ENCODE peak calls at places on chromosomes 3 and 15, in six cellular contexts. One of them, this sample, is unnamed.

GRCh38 chr3:42256135-42256819 is 9.7 kb downstream of the CCK start:
- DNase-seq in WTC11: no peak
- DNase-seq in GM20000: no peak
- DNase-seq in psoas muscle: no peak
- DNase-seq in osteoblast: no peak
- DNase-seq in spleen: no peak
- DNase-seq in this sample: peak; percentile 45

GRCh38 chr15:29835301-29835700 is 13.0 kb upstream of the TJP1 start:
- DNase-seq in GM20000: no peak
- DNase-seq in WTC11: no peak
- DNase-seq in spleen: no peak
- DNase-seq in psoas muscle: no peak
- DNase-seq in osteoblast: no peak
- DNase-seq in this sample: peak; percentile 83

GRCh38 chr15:95347846-95348245 is 982.7 kb upstream of the NR2F2 start:
- DNase-seq in psoas muscle: no peak
- DNase-seq in WTC11: no peak
- DNase-seq in osteoblast: no peak
- DNase-seq in spleen: no peak
- DNase-seq in GM20000: no peak
- DNase-seq in this sample: no peak

GRCh38 chr15:89325039-89325803 is 9.4 kb downstream of the POLG start:
- DNase-seq in osteoblast: no peak
- DNase-seq in GM20000: no peak
- DNase-seq in spleen: no peak
- DNase-seq in WTC11: no peak
- DNase-seq in psoas muscle: no peak
- DNase-seq in this sample: no peak

GRCh38 chr15:37764733-37765191 is 169.7 kb upstream of the TMCO5A start:
- DNase-seq in osteoblast: peak; percentile 31
- DNase-seq in spleen: no peak
- DNase-seq in WTC11: peak; percentile 25
- DNase-seq in psoas muscle: no peak
- DNase-seq in GM20000: peak; percentile 12
- DNase-seq in this sample: peak; percentile 83

GRCh38 chr15:75455982-75456531 is 4.6 kb upstream of the SIN3A start:
- DNase-seq in GM20000: peak; percentile 55
- DNase-seq in spleen: no peak
- DNase-seq in psoas muscle: no peak
- DNase-seq in osteoblast: peak; percentile 84
- DNase-seq in WTC11: no peak
- DNase-seq in this sample: peak; percentile 59

GRCh38 chr3:114848643-114849350 is 298.3 kb downstream of the ZBTB20 start:
- DNase-seq in osteoblast: no peak
- DNase-seq in WTC11: no peak
- DNase-seq in spleen: no peak
- DNase-seq in psoas muscle: no peak
- DNase-seq in GM20000: no peak
- DNase-seq in this sample: no peak

GRCh38 chr15:98127612-98128011 is 167.1 kb downstream of the ARRDC4 start:
- DNase-seq in osteoblast: no peak
- DNase-seq in spleen: no peak
- DNase-seq in GM20000: no peak
- DNase-seq in WTC11: no peak
- DNase-seq in psoas muscle: no peak
- DNase-seq in this sample: no peak

GRCh38 chr3:18389108-18389733 is 35.9 kb downstream of the SATB1 start:
- DNase-seq in WTC11: no peak
- DNase-seq in psoas muscle: no peak
- DNase-seq in GM20000: peak; percentile 2
- DNase-seq in osteoblast: no peak
- DNase-seq in spleen: no peak
- DNase-seq in this sample: peak; percentile 35

GRCh38 chr3:149657796-149658443 is at the start of gene WWTR1:
- DNase-seq in GM20000: peak; percentile 91
- DNase-seq in spleen: peak; percentile 89
- DNase-seq in psoas muscle: peak; percentile 91
- DNase-seq in osteoblast: peak; percentile 94
- DNase-seq in WTC11: peak; percentile 96
- DNase-seq in this sample: peak; percentile 94

GRCh38 chr3:120172070-120172469 is 77.8 kb upstream of the GSK3B start:
- DNase-seq in psoas muscle: peak; percentile 33
- DNase-seq in WTC11: no peak
- DNase-seq in spleen: no peak
- DNase-seq in osteoblast: peak; percentile 58
- DNase-seq in GM20000: no peak
- DNase-seq in this sample: peak; percentile 92

GRCh38 chr3:24367216-24367615 is 127.4 kb downstream of the THRB start:
- DNase-seq in spleen: no peak
- DNase-seq in psoas muscle: no peak
- DNase-seq in osteoblast: no peak
- DNase-seq in WTC11: no peak
- DNase-seq in GM20000: no peak
- DNase-seq in this sample: no peak

GRCh38 chr15:93894438-93894837 is 336.9 kb upstream of the MCTP2 start:
- DNase-seq in GM20000: no peak
- DNase-seq in spleen: no peak
- DNase-seq in psoas muscle: no peak
- DNase-seq in osteoblast: no peak
- DNase-seq in WTC11: no peak
- DNase-seq in this sample: no peak

GRCh38 chr15:80929225-80929624 is 60.4 kb downstream of the MESD start:
- DNase-seq in WTC11: no peak
- DNase-seq in spleen: peak; percentile 2
- DNase-seq in psoas muscle: no peak
- DNase-seq in osteoblast: peak; percentile 95
- DNase-seq in GM20000: no peak
- DNase-seq in this sample: peak; percentile 60

GRCh38 chr3:23217872-23218554 is 14.9 kb downstream of the UBE2E2 start:
- DNase-seq in GM20000: no peak
- DNase-seq in WTC11: no peak
- DNase-seq in spleen: no peak
- DNase-seq in osteoblast: no peak
- DNase-seq in psoas muscle: no peak
- DNase-seq in this sample: no peak

GRCh38 chr15:101017935-101018849 is 99.0 kb downstream of the LRRK1 start:
- DNase-seq in spleen: no peak
- DNase-seq in osteoblast: no peak
- DNase-seq in WTC11: no peak
- DNase-seq in GM20000: no peak
- DNase-seq in psoas muscle: no peak
- DNase-seq in this sample: peak; percentile 70

GRCh38 chr15:79896131-79896633 is 632 bp downstream of the MTHFS start:
- DNase-seq in GM20000: peak; percentile 25
- DNase-seq in spleen: no peak
- DNase-seq in osteoblast: no peak
- DNase-seq in psoas muscle: no peak
- DNase-seq in WTC11: no peak
- DNase-seq in this sample: peak; percentile 18

GRCh38 chr15:57259511-57260143 is 116.7 kb upstream of the CGNL1 start:
- DNase-seq in osteoblast: no peak
- DNase-seq in psoas muscle: no peak
- DNase-seq in spleen: no peak
- DNase-seq in GM20000: no peak
- DNase-seq in WTC11: peak; percentile 65
- DNase-seq in this sample: no peak

GRCh38 chr15:55588818-55589122 is 625 bp upstream of the PYGO1 start:
- DNase-seq in spleen: no peak
- DNase-seq in psoas muscle: no peak
- DNase-seq in osteoblast: peak; percentile 82
- DNase-seq in GM20000: no peak
- DNase-seq in WTC11: no peak
- DNase-seq in this sample: no peak

GRCh38 chr3:183802989-183803388 is 22.4 kb downstream of the MAP6D1 start:
- DNase-seq in spleen: no peak
- DNase-seq in psoas muscle: no peak
- DNase-seq in osteoblast: no peak
- DNase-seq in GM20000: no peak
- DNase-seq in WTC11: no peak
- DNase-seq in this sample: peak; percentile 74

GRCh38 chr3:147651107-147651506 is 241.9 kb downstream of the ZIC1 start:
- DNase-seq in osteoblast: no peak
- DNase-seq in GM20000: no peak
- DNase-seq in psoas muscle: peak; percentile 18
- DNase-seq in WTC11: no peak
- DNase-seq in spleen: no peak
- DNase-seq in this sample: peak; percentile 31

GRCh38 chr3:194339356-194339755 is 11.8 kb downstream of the CPN2 start:
- DNase-seq in spleen: no peak
- DNase-seq in osteoblast: peak; percentile 23
- DNase-seq in WTC11: peak; percentile 38
- DNase-seq in GM20000: no peak
- DNase-seq in psoas muscle: no peak
- DNase-seq in this sample: no peak

GRCh38 chr3:142087676-142088075 is 61.7 kb downstream of the TFDP2 start:
- DNase-seq in GM20000: no peak
- DNase-seq in WTC11: no peak
- DNase-seq in psoas muscle: no peak
- DNase-seq in spleen: no peak
- DNase-seq in osteoblast: no peak
- DNase-seq in this sample: peak; percentile 29

GRCh38 chr15:43249699-43250203 is 17.0 kb downstream of the TGM5 start:
- DNase-seq in spleen: no peak
- DNase-seq in GM20000: peak; percentile 79
- DNase-seq in osteoblast: peak; percentile 96
- DNase-seq in WTC11: no peak
- DNase-seq in psoas muscle: no peak
- DNase-seq in this sample: peak; percentile 52

GRCh38 chr3:7144696-7145308 is 283.9 kb downstream of the GRM7 start:
- DNase-seq in osteoblast: peak; percentile 47
- DNase-seq in WTC11: peak; percentile 23
- DNase-seq in spleen: no peak
- DNase-seq in psoas muscle: no peak
- DNase-seq in GM20000: peak; percentile 19
- DNase-seq in this sample: no peak

DNA sequence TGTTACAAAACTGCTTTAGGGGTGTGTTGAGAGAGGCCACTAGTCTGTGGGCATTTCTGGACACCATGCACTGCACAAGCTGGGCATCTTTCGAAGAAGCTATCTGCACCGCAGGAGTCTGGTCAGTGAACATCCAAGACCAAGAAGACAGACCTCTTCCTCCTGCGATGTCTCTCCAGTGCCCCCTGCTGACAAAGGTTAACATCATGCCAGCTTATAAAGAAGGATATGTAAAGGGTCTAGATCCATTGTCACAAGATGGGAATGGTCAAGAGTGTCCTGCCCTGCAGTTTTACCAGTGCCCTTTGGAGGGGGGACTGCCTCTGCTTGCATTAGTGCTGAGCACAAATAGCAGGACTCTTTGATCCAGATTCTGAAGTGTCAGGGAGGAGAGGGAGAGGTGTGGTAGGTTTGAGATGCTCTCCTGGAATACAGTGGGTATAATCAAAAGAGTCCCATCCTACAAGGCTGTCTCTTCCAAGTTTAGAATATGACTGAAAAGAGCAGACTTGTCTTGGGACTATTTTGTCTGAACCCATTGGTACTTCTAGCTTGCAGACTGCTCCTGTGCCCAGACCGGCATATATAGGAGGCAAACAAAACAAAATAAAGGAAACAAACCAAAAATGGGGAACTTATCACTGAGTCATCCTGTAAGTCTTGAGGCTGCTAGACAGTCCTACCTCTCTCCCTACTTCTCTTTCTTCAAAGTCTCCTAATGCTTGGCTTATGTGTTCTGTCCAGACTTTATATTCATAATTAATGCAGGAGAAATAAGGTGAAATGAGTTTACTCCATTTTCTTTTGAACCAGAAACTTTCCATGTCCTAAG is 266.5 kb downstream of the ZNF385D start:
- DNase-seq in GM20000: peak; percentile 20
- DNase-seq in osteoblast: peak; percentile 11
- DNase-seq in WTC11: peak; percentile 68
- DNase-seq in spleen: no peak
- DNase-seq in psoas muscle: peak; percentile 13
- DNase-seq in this sample: peak; percentile 88
- TF ChIP-seq CTCF in GM20000: peak; percentile 15
- TF ChIP-seq CTCF in osteoblast: peak; percentile 40
- TF ChIP-seq CTCF in WTC11: peak; percentile 44
- TF ChIP-seq CTCF in spleen: peak; percentile 46
- TF ChIP-seq CTCF in psoas muscle: peak; percentile 22
- TF ChIP-seq CTCF in this sample: peak; percentile 88

GRCh38 chr3:13192471-13193213 is 119.4 kb upstream of the IQSEC1 start:
- DNase-seq in osteoblast: peak; percentile 89
- DNase-seq in WTC11: peak; percentile 54
- DNase-seq in psoas muscle: no peak
- DNase-seq in spleen: peak; percentile 64
- DNase-seq in GM20000: no peak
- DNase-seq in this sample: no peak
- TF ChIP-seq CTCF in osteoblast: peak; percentile 43
- TF ChIP-seq CTCF in WTC11: peak; percentile 41
- TF ChIP-seq CTCF in psoas muscle: no peak
- TF ChIP-seq CTCF in spleen: peak; percentile 22
- TF ChIP-seq CTCF in GM20000: no peak
- TF ChIP-seq CTCF in this sample: peak; percentile 28

GRCh38 chr3:189340680-189341460 is 169.1 kb downstream of the TPRG1 start:
- DNase-seq in GM20000: no peak
- DNase-seq in spleen: no peak
- DNase-seq in psoas muscle: no peak
- DNase-seq in WTC11: peak; percentile 62
- DNase-seq in osteoblast: no peak
- DNase-seq in this sample: no peak
- TF ChIP-seq CTCF in GM20000: no peak
- TF ChIP-seq CTCF in spleen: no peak
- TF ChIP-seq CTCF in psoas muscle: peak; percentile 35
- TF ChIP-seq CTCF in WTC11: peak; percentile 37
- TF ChIP-seq CTCF in osteoblast: peak; percentile 24
- TF ChIP-seq CTCF in this sample: no peak

DNA sequence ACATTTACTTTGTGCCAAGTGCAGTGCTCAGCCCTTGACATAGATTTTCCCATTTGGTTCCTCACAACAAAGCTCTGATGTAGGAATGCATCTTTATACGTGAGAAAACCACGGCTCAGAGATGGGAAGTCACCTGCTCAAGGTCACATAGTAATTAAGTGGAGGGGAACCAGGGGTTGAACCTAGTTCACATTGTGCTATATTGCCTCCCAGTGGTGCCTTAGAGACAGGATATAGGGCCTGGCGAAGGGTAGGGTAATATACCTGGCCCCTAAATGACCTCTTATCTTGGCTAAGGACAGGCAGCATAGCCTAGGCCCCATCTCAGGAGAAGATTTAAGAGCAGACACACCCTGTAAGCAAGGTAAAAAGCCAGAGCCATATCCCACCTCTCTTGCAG is 71.5 kb downstream of the FOXP1 start:
- DNase-seq in psoas muscle: no peak
- DNase-seq in WTC11: peak; percentile 20
- DNase-seq in spleen: no peak
- DNase-seq in osteoblast: no peak
- DNase-seq in GM20000: peak; percentile 28
- DNase-seq in this sample: no peak
- TF ChIP-seq CTCF in psoas muscle: no peak
- TF ChIP-seq CTCF in WTC11: peak; percentile 23
- TF ChIP-seq CTCF in spleen: peak; percentile 61
- TF ChIP-seq CTCF in osteoblast: no peak
- TF ChIP-seq CTCF in GM20000: no peak
- TF ChIP-seq CTCF in this sample: no peak